ENCODE peak calls at places on chromosomes 3 and 15, in four cellular contexts. One of them, this sample, is unnamed.
A peak's percentile ranks its signal among the peaks of the same experiment; 100 is the strongest.

GRCh38 chr15:75672646-75673425 is 25.1 kb downstream of the SNX33 start:
- DNase-seq in left ventricle myocardium inferior: peak; percentile 53
- DNase-seq in right lobe of liver: no peak
- DNase-seq in endodermal cell: peak; percentile 75
- DNase-seq in this sample: no peak

GRCh38 chr3:111851511-111851954 is 7.5 kb upstream of the PHLDB2 start:
- DNase-seq in endodermal cell: peak; percentile 44
- DNase-seq in left ventricle myocardium inferior: no peak
- DNase-seq in right lobe of liver: no peak
- DNase-seq in this sample: no peak

GRCh38 chr3:189708375-189708774 is 77.2 kb downstream of the TP63 start:
- DNase-seq in left ventricle myocardium inferior: no peak
- DNase-seq in endodermal cell: no peak
- DNase-seq in right lobe of liver: no peak
- DNase-seq in this sample: no peak

GRCh38 chr3:123803521-123803920 is 80.6 kb downstream of the MYLK start:
- DNase-seq in left ventricle myocardium inferior: no peak
- DNase-seq in endodermal cell: peak; percentile 79
- DNase-seq in right lobe of liver: no peak
- DNase-seq in this sample: no peak

GRCh38 chr3:64815195-64815627 is 127.4 kb upstream of the ADAMTS9 start:
- DNase-seq in endodermal cell: no peak
- DNase-seq in left ventricle myocardium inferior: no peak
- DNase-seq in right lobe of liver: no peak
- DNase-seq in this sample: no peak

GRCh38 chr3:65548848-65549625 is 489.7 kb downstream of the MAGI1 start:
- DNase-seq in right lobe of liver: no peak
- DNase-seq in left ventricle myocardium inferior: peak; percentile 45
- DNase-seq in endodermal cell: peak; percentile 78
- DNase-seq in this sample: no peak

GRCh38 chr3:146131616-146132410 is 29.2 kb downstream of the PLOD2 start:
- DNase-seq in endodermal cell: no peak
- DNase-seq in right lobe of liver: no peak
- DNase-seq in left ventricle myocardium inferior: no peak
- DNase-seq in this sample: no peak

GRCh38 chr3:123401836-123402530 is 46.9 kb downstream of the ADCY5 start:
- DNase-seq in left ventricle myocardium inferior: peak; percentile 68
- DNase-seq in right lobe of liver: no peak
- DNase-seq in endodermal cell: no peak
- DNase-seq in this sample: no peak

GRCh38 chr3:126034481-126035361 is 49.2 kb downstream of the SLC41A3 start:
- DNase-seq in right lobe of liver: no peak
- DNase-seq in endodermal cell: no peak
- DNase-seq in left ventricle myocardium inferior: no peak
- DNase-seq in this sample: no peak

GRCh38 chr15:39919740-39920509 is at the start of gene GPR176:
- DNase-seq in right lobe of liver: peak; percentile 50
- DNase-seq in left ventricle myocardium inferior: peak; percentile 24
- DNase-seq in endodermal cell: peak; percentile 84
- DNase-seq in this sample: peak; percentile 25

GRCh38 chr3:153066983-153067382 is 95.0 kb upstream of the RAP2B start:
- DNase-seq in right lobe of liver: no peak
- DNase-seq in endodermal cell: no peak
- DNase-seq in left ventricle myocardium inferior: no peak
- DNase-seq in this sample: no peak

GRCh38 chr15:99431661-99432091 is 134.1 kb upstream of the MEF2A start:
- DNase-seq in endodermal cell: no peak
- DNase-seq in right lobe of liver: peak; percentile 37
- DNase-seq in left ventricle myocardium inferior: peak; percentile 11
- DNase-seq in this sample: no peak

GRCh38 chr3:58271901-58272501 is 34.0 kb upstream of the RPP14 start:
- DNase-seq in left ventricle myocardium inferior: no peak
- DNase-seq in right lobe of liver: peak; percentile 90
- DNase-seq in endodermal cell: no peak
- DNase-seq in this sample: no peak

GRCh38 chr3:178001670-178002101 is 534.5 kb upstream of the KCNMB2 start:
- DNase-seq in endodermal cell: no peak
- DNase-seq in left ventricle myocardium inferior: no peak
- DNase-seq in right lobe of liver: no peak
- DNase-seq in this sample: no peak

GRCh38 chr15:73851679-73852078 is 21.7 kb upstream of the TBC1D21 start:
- DNase-seq in endodermal cell: peak; percentile 93
- DNase-seq in left ventricle myocardium inferior: no peak
- DNase-seq in right lobe of liver: no peak
- DNase-seq in this sample: no peak

GRCh38 chr3:115512565-115513410 is 110.5 kb upstream of the GAP43 start:
- DNase-seq in right lobe of liver: no peak
- DNase-seq in endodermal cell: peak; percentile 93
- DNase-seq in left ventricle myocardium inferior: peak; percentile 17
- DNase-seq in this sample: no peak

GRCh38 chr15:67154249-67154648 is 88.8 kb downstream of the SMAD3 start:
- DNase-seq in endodermal cell: no peak
- DNase-seq in right lobe of liver: no peak
- DNase-seq in left ventricle myocardium inferior: no peak
- DNase-seq in this sample: no peak

GRCh38 chr15:65578904-65579728 is 31.8 kb downstream of the INTS14 start:
- DNase-seq in left ventricle myocardium inferior: no peak
- DNase-seq in endodermal cell: peak; percentile 50
- DNase-seq in right lobe of liver: no peak
- DNase-seq in this sample: no peak

GRCh38 chr3:4895848-4896247 is 83.4 kb upstream of the BHLHE40 start:
- DNase-seq in endodermal cell: no peak
- DNase-seq in right lobe of liver: no peak
- DNase-seq in left ventricle myocardium inferior: no peak
- DNase-seq in this sample: no peak

GRCh38 chr3:136838641-136839555 is 20.0 kb downstream of the SLC35G2 start:
- DNase-seq in right lobe of liver: no peak
- DNase-seq in endodermal cell: no peak
- DNase-seq in left ventricle myocardium inferior: no peak
- DNase-seq in this sample: no peak
- H3K27ac ChIP-seq in right lobe of liver: no peak overlapping the region
- H3K27ac ChIP-seq in endodermal cell: no peak overlapping the region
- H3K27ac ChIP-seq in left ventricle myocardium inferior: peak overlapping the region; percentile 43
- H3K27ac ChIP-seq in this sample: no peak overlapping the region

GRCh38 chr15:69828181-69828828 is 269.4 kb downstream of the TLE3 start:
- DNase-seq in right lobe of liver: no peak
- DNase-seq in endodermal cell: no peak
- DNase-seq in left ventricle myocardium inferior: no peak
- DNase-seq in this sample: no peak

GRCh38 chr15:69829974-69830373 is 267.7 kb downstream of the TLE3 start:
- DNase-seq in endodermal cell: no peak
- DNase-seq in left ventricle myocardium inferior: no peak
- DNase-seq in right lobe of liver: no peak
- DNase-seq in this sample: no peak

GRCh38 chr15:69827751-69828150 is 270.0 kb downstream of the TLE3 start:
- DNase-seq in endodermal cell: no peak
- DNase-seq in left ventricle myocardium inferior: no peak
- DNase-seq in right lobe of liver: no peak
- DNase-seq in this sample: no peak

GRCh38 chr15:69826818-69827174 is 270.9 kb downstream of the TLE3 start:
- DNase-seq in left ventricle myocardium inferior: no peak
- DNase-seq in endodermal cell: no peak
- DNase-seq in right lobe of liver: no peak
- DNase-seq in this sample: no peak

GRCh38 chr15:69830425-69830824 is 267.3 kb downstream of the TLE3 start:
- DNase-seq in left ventricle myocardium inferior: no peak
- DNase-seq in right lobe of liver: no peak
- DNase-seq in endodermal cell: no peak
- DNase-seq in this sample: no peak
- H3K27me3 ChIP-seq in left ventricle myocardium inferior: peaks cover 74% of the 10 kb centered on the region
- H3K27me3 ChIP-seq in right lobe of liver: no peaks in the 10 kb centered on the region
- H3K27me3 ChIP-seq in endodermal cell: peaks cover 6% of the 10 kb centered on the region
- H3K27me3 ChIP-seq in this sample: no peaks in the 10 kb centered on the region

GRCh38 chr15:64456634-64457108 is 3.7 kb upstream of the ZNF609 start:
- DNase-seq in left ventricle myocardium inferior: no peak
- DNase-seq in endodermal cell: no peak
- DNase-seq in right lobe of liver: no peak
- DNase-seq in this sample: no peak
- H3K4me3 ChIP-seq in left ventricle myocardium inferior: no peak overlapping the region
- H3K4me3 ChIP-seq in endodermal cell: no peak overlapping the region
- H3K4me3 ChIP-seq in right lobe of liver: peak overlapping the region; percentile 2
- H3K4me3 ChIP-seq in this sample: no peak overlapping the region

GRCh38 chr3:34017757-34018156 is 219.3 kb downstream of the PDCD6IP start:
- DNase-seq in left ventricle myocardium inferior: no peak
- DNase-seq in right lobe of liver: no peak
- DNase-seq in endodermal cell: no peak
- DNase-seq in this sample: no peak

GRCh38 chr3:34012102-34012461 is 213.7 kb downstream of the PDCD6IP start:
- DNase-seq in left ventricle myocardium inferior: no peak
- DNase-seq in right lobe of liver: no peak
- DNase-seq in endodermal cell: no peak
- DNase-seq in this sample: no peak

GRCh38 chr3:34013818-34014576 is 215.6 kb downstream of the PDCD6IP start:
- DNase-seq in right lobe of liver: no peak
- DNase-seq in endodermal cell: no peak
- DNase-seq in left ventricle myocardium inferior: no peak
- DNase-seq in this sample: no peak

GRCh38 chr3:34016925-34017592 is 218.6 kb downstream of the PDCD6IP start:
- DNase-seq in endodermal cell: no peak
- DNase-seq in left ventricle myocardium inferior: no peak
- DNase-seq in right lobe of liver: no peak
- DNase-seq in this sample: no peak

GRCh38 chr3:34015204-34016142 is 217.0 kb downstream of the PDCD6IP start:
- DNase-seq in right lobe of liver: no peak
- DNase-seq in left ventricle myocardium inferior: no peak
- DNase-seq in endodermal cell: peak; percentile 81
- DNase-seq in this sample: no peak
- H3K27ac ChIP-seq in right lobe of liver: no peak overlapping the region
- H3K27ac ChIP-seq in left ventricle myocardium inferior: no peak overlapping the region
- H3K27ac ChIP-seq in endodermal cell: no peak overlapping the region
- H3K27ac ChIP-seq in this sample: no peak overlapping the region

GRCh38 chr3:9875448-9875847 is 4.6 kb downstream of the CIDEC start:
- DNase-seq in left ventricle myocardium inferior: no peak
- DNase-seq in right lobe of liver: no peak
- DNase-seq in endodermal cell: no peak
- DNase-seq in this sample: no peak
- H3K27me3 ChIP-seq in left ventricle myocardium inferior: no peaks in the 10 kb centered on the region
- H3K27me3 ChIP-seq in right lobe of liver: no peaks in the 10 kb centered on the region
- H3K27me3 ChIP-seq in endodermal cell: no peaks in the 10 kb centered on the region
- H3K27me3 ChIP-seq in this sample: no peaks in the 10 kb centered on the region

GRCh38 chr15:91521996-91522395 is 331.5 kb upstream of the SLCO3A1 start:
- DNase-seq in left ventricle myocardium inferior: no peak
- DNase-seq in endodermal cell: no peak
- DNase-seq in right lobe of liver: no peak
- DNase-seq in this sample: no peak
- H3K4me3 ChIP-seq in left ventricle myocardium inferior: no peak overlapping the region
- H3K4me3 ChIP-seq in endodermal cell: no peak overlapping the region
- H3K4me3 ChIP-seq in right lobe of liver: no peak overlapping the region
- H3K4me3 ChIP-seq in this sample: no peak overlapping the region